ENCODE peak calls at places on chromosomes 3 and 15, in seven cellular contexts. R is stomach, U is pancreas, V is cardiac muscle cell, Z is right cardiac atrium, M is GM23338, N is Peyer's patch. A is an unnamed sample.

GRCh38 chr3:101829066-101829830 is 20.1 kb upstream of the NFKBIZ start:
- DNase-seq in V (peak; percentile 74), M (no peak), N (peak; percentile 80), Z (peak; percentile 73), R (peak; percentile 42), U (peak; percentile 30), A (peak; percentile 51)

GRCh38 chr15:52021128-52021671 is 2.2 kb downstream of the MAPK6 start:
- DNase-seq in V (peak; percentile 93), M (peak; percentile 50), N (peak; percentile 54), R (peak; percentile 40), Z (peak; percentile 33), U (no peak), A (peak; percentile 48)

GRCh38 chr3:135138776-135139175 is 343.7 kb downstream of the EPHB1 start:
- DNase-seq in N (no peak), U (no peak), V (no peak), M (no peak), Z (no peak), R (no peak), A (no peak)

GRCh38 chr3:127483902-127484591 is 106.5 kb downstream of the TPRA1 start:
- DNase-seq in U (no peak), V (peak; percentile 57), N (no peak), M (no peak), R (peak; percentile 18), Z (no peak), A (no peak)

GRCh38 chr3:100637197-100637631 is 27.8 kb downstream of the ADGRG7 start:
- DNase-seq in M (no peak), Z (no peak), R (no peak), N (no peak), V (peak; percentile 6), U (no peak), A (no peak)

GRCh38 chr15:64070965-64071851 is 22.4 kb downstream of the CIAO2A start:
- DNase-seq in R (peak; percentile 58), V (peak; percentile 86), M (no peak), Z (peak; percentile 60), N (no peak), U (peak; percentile 67), A (no peak)

GRCh38 chr3:182325213-182325941 is 467.9 kb upstream of the ATP11B start:
- DNase-seq in V (no peak), Z (no peak), N (no peak), R (no peak), M (no peak), U (no peak), A (no peak)

GRCh38 chr3:114586119-114586518 is 292.3 kb downstream of the TIGIT start:
- DNase-seq in V (no peak), U (no peak), Z (no peak), N (no peak), R (no peak), M (no peak), A (no peak)

GRCh38 chr3:132006605-132007204 is 28.1 kb downstream of the CPNE4 start:
- DNase-seq in M (peak; percentile 68), U (peak; percentile 30), Z (no peak), R (peak; percentile 39), N (no peak), V (peak; percentile 59), A (no peak)

GRCh38 chr3:81300324-81300927 is 461.0 kb downstream of the GBE1 start:
- DNase-seq in M (no peak), N (no peak), U (no peak), V (no peak), R (no peak), Z (no peak), A (no peak)

GRCh38 chr3:38039899-38040261 is 872 bp downstream of the DLEC1 start:
- DNase-seq in V (peak; percentile 54), U (no peak), R (peak; percentile 71), Z (peak; percentile 66), N (peak; percentile 80), M (peak; percentile 64), A (peak; percentile 77)

GRCh38 chr3:157142315-157142714 is 17.6 kb downstream of the CCNL1 start:
- DNase-seq in N (no peak), V (no peak), R (no peak), U (no peak), Z (no peak), M (no peak), A (no peak)

GRCh38 chr3:88034463-88034862 is 24.3 kb downstream of the CGGBP1 start:
- DNase-seq in N (no peak), V (no peak), R (no peak), U (no peak), Z (no peak), M (no peak), A (no peak)

DNA sequence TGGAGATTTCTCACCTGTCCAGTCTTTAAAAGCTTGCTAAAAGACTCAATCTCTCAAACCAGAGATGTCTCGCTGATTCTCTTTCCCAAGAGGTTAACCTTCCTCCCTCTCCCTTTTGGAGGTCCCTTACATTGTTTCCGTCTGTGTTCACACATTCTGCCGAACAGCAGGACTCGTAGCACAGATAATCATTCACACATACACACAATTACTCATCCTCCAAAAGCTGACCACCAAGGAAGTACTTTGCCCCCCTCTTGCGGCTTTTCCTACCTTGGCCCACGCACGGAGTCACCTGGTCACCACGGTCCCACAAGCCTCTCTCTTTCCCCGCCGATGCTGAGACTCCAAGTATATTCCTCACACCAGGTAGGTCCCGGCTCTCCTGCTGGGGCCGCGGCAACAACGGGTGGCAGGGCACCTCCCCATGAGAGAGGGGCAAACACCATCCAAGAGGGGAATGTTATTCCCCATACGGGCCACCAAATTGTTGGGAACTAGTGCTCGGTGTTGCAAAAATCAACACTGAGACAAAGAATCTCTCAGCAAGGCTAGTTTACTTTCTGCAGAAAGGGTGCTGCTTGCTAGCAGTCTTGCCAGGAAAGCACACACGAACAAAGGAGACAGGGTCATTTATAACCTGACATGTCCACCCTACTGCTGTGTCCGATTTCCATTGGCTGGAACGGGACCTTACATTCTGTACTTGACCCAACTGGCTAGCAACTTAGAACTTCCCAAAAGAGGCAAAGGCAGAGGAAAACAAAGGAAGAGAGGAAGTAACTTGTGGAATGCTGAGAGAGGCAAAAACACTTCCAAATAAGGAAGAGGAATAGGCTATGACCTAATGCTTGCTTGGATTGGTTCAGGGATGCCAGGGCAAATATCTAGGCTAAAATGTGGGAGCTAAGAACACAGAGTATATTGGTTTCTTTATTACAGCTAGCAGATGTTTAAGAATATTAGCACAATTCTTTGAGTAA is 102.1 kb upstream of the NECTIN3 start:
- DNase-seq in U (no peak), V (no peak), Z (no peak), N (no peak), M (no peak), R (no peak), A (no peak)
- H3K4me1 ChIP-seq in U (no peaks in the 10 kb centered on the region), V (no peaks in the 10 kb centered on the region), Z (no peaks in the 10 kb centered on the region), N (no peaks in the 10 kb centered on the region), M (no peaks in the 10 kb centered on the region), R (no peaks in the 10 kb centered on the region), A (no peaks in the 10 kb centered on the region)

GRCh38 chr3:67290424-67290823 is 292.3 kb downstream of the KBTBD8 start:
- DNase-seq in R (no peak), V (no peak), Z (no peak), U (no peak), N (no peak), M (no peak), A (no peak)

GRCh38 chr3:67291287-67292252 is 293.5 kb downstream of the KBTBD8 start:
- DNase-seq in R (no peak), M (no peak), U (no peak), N (no peak), V (no peak), Z (no peak), A (no peak)

GRCh38 chr3:67294341-67294740 is 296.2 kb downstream of the KBTBD8 start:
- DNase-seq in Z (no peak), U (no peak), N (no peak), R (no peak), V (no peak), M (no peak), A (no peak)

GRCh38 chr3:67289626-67290025 is 291.5 kb downstream of the KBTBD8 start:
- DNase-seq in V (no peak), U (no peak), R (no peak), N (no peak), Z (no peak), M (no peak), A (no peak)

DNA sequence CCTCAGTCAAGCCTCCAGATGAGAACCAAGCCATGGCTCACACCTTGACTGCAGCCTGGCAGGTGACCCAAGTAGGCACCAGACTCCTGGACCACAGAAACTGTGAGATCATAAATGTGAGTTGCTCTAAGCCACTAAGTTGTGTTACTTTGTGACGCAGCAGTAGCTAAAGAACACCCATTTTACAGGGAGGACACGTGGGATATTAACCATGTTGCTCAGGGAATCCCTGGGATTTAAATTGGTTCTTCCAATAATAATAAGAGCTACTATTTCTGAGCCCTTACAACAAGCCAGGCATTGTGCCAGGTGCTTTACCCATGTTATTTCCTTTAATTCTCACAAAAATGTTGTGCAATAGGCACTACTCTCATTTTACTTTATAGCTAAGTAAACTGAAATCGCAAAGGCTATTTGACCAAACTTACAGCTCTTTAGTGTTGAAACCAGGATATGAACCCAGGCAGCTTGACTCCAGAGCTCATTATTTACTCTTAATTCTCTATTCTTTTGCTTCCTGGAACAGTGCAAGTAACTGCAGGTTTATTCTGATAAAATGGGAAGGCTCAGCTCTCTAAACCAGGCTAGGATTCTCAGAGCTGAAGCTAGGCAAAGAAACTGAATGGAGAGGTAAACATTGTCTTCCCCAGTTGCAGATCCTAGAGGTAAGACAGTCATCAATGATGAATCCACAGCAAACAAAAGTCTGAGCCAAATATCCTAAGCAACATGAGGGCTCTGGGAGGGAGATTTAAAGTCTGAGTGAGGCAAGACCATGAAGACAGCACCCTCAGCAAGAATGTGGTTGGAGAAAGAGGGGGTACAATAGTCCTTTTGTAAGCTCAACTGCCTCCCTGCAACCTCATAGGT is 294.5 kb downstream of the KBTBD8 start:
- DNase-seq in Z (no peak), N (no peak), R (peak; percentile 46), V (no peak), M (no peak), U (no peak), A (peak; percentile 9)
- H3K4me3 ChIP-seq in Z (no peak overlapping the region), N (no peak overlapping the region), R (no peak overlapping the region), V (no peak overlapping the region), M (no peak overlapping the region), U (no peak overlapping the region), A (no peak overlapping the region)

DNA sequence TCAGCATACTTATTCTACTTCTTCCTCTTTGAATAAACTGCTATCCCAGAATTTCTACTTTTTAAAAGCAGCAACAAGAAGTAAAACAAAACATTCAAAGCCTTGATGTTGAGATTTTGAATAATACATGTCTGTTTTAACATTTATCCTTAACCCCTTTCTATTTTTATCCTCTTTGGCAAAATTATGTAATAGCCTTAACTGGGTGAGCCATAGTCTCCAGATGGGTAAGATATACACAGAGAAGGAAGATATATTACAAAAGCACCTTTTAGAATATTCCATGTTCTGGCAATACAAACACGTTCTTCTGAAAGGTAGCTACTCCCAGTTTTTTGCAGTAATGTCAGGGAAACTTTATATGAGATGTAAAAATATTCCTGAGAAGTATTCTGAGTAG is 123.7 kb downstream of the MBNL1 start:
- DNase-seq in U (no peak), M (no peak), V (no peak), Z (no peak), N (no peak), R (no peak), A (no peak)
- H3K4me1 ChIP-seq in U (peaks cover 29% of the 10 kb centered on the region), M (peaks cover 34% of the 10 kb centered on the region), V (peaks cover 10% of the 10 kb centered on the region), Z (peaks cover 11% of the 10 kb centered on the region), N (peaks cover 9% of the 10 kb centered on the region), R (no peaks in the 10 kb centered on the region), A (peaks cover 6% of the 10 kb centered on the region)

DNA sequence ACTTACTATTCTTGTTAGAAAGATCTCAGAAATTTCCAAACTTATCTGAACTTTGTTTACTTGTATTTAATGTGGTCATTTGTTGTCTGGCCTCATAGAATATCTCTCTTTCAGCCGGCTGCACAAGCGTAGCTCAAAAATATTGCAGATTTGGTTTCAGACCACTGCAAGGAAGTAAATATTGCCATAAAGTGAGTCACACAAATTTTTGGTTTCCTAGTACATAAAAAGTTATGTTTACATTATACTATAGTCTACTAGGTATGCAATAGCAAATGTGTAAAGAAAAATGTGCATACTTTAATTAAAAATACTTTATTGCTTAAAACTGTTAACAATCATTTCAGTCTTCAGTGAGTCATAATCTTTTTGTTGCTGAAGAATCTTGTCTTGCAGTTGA is 425.1 kb upstream of the ROBO1 start:
- DNase-seq in N (no peak), U (no peak), Z (no peak), M (no peak), R (no peak), V (peak; percentile 6), A (no peak)
- H3K4me3 ChIP-seq in N (no peak overlapping the region), U (no peak overlapping the region), Z (no peak overlapping the region), M (no peak overlapping the region), R (no peak overlapping the region), V (no peak overlapping the region), A (no peak overlapping the region)

A was measured in mucosa of descending colon.